ENCODE peak calls at places on chromosomes 16 and 17, in eight cellular contexts. One of them, this sample, is unnamed.

GRCh38 chr17:55652114-55652513 is 70.5 kb downstream of the TMEM100 start:
- DNase-seq in AG04449: no peak
- DNase-seq in RCC 7860: no peak
- DNase-seq in fibroblast of villous mesenchyme: no peak
- DNase-seq in T-helper 17 cell: no peak
- DNase-seq in dermis microvascular lymphatic vessel endothelial cell: no peak
- DNase-seq in left cardiac atrium: no peak
- DNase-seq in smooth muscle cell of the brain vasculature: no peak
- DNase-seq in this sample: no peak

GRCh38 chr17:81165246-81166032 is at the start of gene PVALEF:
- DNase-seq in AG04449: no peak
- DNase-seq in RCC 7860: no peak
- DNase-seq in fibroblast of villous mesenchyme: no peak
- DNase-seq in T-helper 17 cell: peak
- DNase-seq in dermis microvascular lymphatic vessel endothelial cell: no peak
- DNase-seq in left cardiac atrium: no peak
- DNase-seq in smooth muscle cell of the brain vasculature: no peak
- DNase-seq in this sample: no peak

GRCh38 chr16:27430923-27431484 is 29.0 kb downstream of the IL21R start:
- DNase-seq in AG04449: no peak
- DNase-seq in RCC 7860: no peak
- DNase-seq in fibroblast of villous mesenchyme: no peak
- DNase-seq in T-helper 17 cell: no peak
- DNase-seq in dermis microvascular lymphatic vessel endothelial cell: peak
- DNase-seq in left cardiac atrium: no peak
- DNase-seq in smooth muscle cell of the brain vasculature: no peak
- DNase-seq in this sample: no peak

GRCh38 chr17:50311483-50311882 is 34.4 kb upstream of the XYLT2 start:
- DNase-seq in AG04449: no peak
- DNase-seq in RCC 7860: no peak
- DNase-seq in fibroblast of villous mesenchyme: no peak
- DNase-seq in T-helper 17 cell: no peak
- DNase-seq in dermis microvascular lymphatic vessel endothelial cell: no peak
- DNase-seq in left cardiac atrium: no peak
- DNase-seq in smooth muscle cell of the brain vasculature: no peak
- DNase-seq in this sample: no peak

GRCh38 chr17:18235743-18236256 is 10.4 kb downstream of the LLGL1 start:
- DNase-seq in AG04449: no peak
- DNase-seq in RCC 7860: no peak
- DNase-seq in fibroblast of villous mesenchyme: peak
- DNase-seq in T-helper 17 cell: no peak
- DNase-seq in dermis microvascular lymphatic vessel endothelial cell: peak
- DNase-seq in left cardiac atrium: no peak
- DNase-seq in smooth muscle cell of the brain vasculature: no peak
- DNase-seq in this sample: peak

GRCh38 chr16:57166951-57167350 is 18.9 kb downstream of the PSME3IP1 start:
- DNase-seq in AG04449: no peak
- DNase-seq in RCC 7860: no peak
- DNase-seq in fibroblast of villous mesenchyme: peak
- DNase-seq in T-helper 17 cell: no peak
- DNase-seq in dermis microvascular lymphatic vessel endothelial cell: no peak
- DNase-seq in left cardiac atrium: no peak
- DNase-seq in smooth muscle cell of the brain vasculature: no peak
- DNase-seq in this sample: no peak

GRCh38 chr17:80695979-80696378 is 151.3 kb downstream of the RPTOR start:
- DNase-seq in AG04449: no peak
- DNase-seq in RCC 7860: no peak
- DNase-seq in fibroblast of villous mesenchyme: peak
- DNase-seq in T-helper 17 cell: no peak
- DNase-seq in dermis microvascular lymphatic vessel endothelial cell: peak
- DNase-seq in left cardiac atrium: no peak
- DNase-seq in smooth muscle cell of the brain vasculature: no peak
- DNase-seq in this sample: no peak

GRCh38 chr16:30551781-30552180 is 6.4 kb downstream of the ZNF764 start:
- DNase-seq in AG04449: no peak
- DNase-seq in RCC 7860: no peak
- DNase-seq in fibroblast of villous mesenchyme: no peak
- DNase-seq in T-helper 17 cell: peak
- DNase-seq in dermis microvascular lymphatic vessel endothelial cell: no peak
- DNase-seq in left cardiac atrium: no peak
- DNase-seq in smooth muscle cell of the brain vasculature: no peak
- DNase-seq in this sample: no peak

GRCh38 chr17:64055183-64056142 is 35.0 kb upstream of the ICAM2 start:
- DNase-seq in AG04449: no peak
- DNase-seq in RCC 7860: no peak
- DNase-seq in fibroblast of villous mesenchyme: no peak
- DNase-seq in T-helper 17 cell: no peak
- DNase-seq in dermis microvascular lymphatic vessel endothelial cell: no peak
- DNase-seq in left cardiac atrium: no peak
- DNase-seq in smooth muscle cell of the brain vasculature: no peak
- DNase-seq in this sample: no peak

GRCh38 chr17:1562178-1562643 is 381 bp downstream of the PITPNA start:
- DNase-seq in AG04449: no peak
- DNase-seq in RCC 7860: no peak
- DNase-seq in fibroblast of villous mesenchyme: peak
- DNase-seq in T-helper 17 cell: peak
- DNase-seq in dermis microvascular lymphatic vessel endothelial cell: peak
- DNase-seq in left cardiac atrium: peak
- DNase-seq in smooth muscle cell of the brain vasculature: no peak
- DNase-seq in this sample: no peak

GRCh38 chr16:35733971-35734702 is 2274.7 kb downstream of the TP53TG3F start:
- DNase-seq in AG04449: no peak
- DNase-seq in RCC 7860: no peak
- DNase-seq in fibroblast of villous mesenchyme: no peak
- DNase-seq in T-helper 17 cell: no peak
- DNase-seq in dermis microvascular lymphatic vessel endothelial cell: no peak
- DNase-seq in left cardiac atrium: no peak
- DNase-seq in smooth muscle cell of the brain vasculature: no peak
- DNase-seq in this sample: no peak

GRCh38 chr17:72417627-72418026 is 296.8 kb downstream of the SOX9 start:
- DNase-seq in AG04449: no peak
- DNase-seq in RCC 7860: no peak
- DNase-seq in fibroblast of villous mesenchyme: no peak
- DNase-seq in T-helper 17 cell: no peak
- DNase-seq in dermis microvascular lymphatic vessel endothelial cell: no peak
- DNase-seq in left cardiac atrium: no peak
- DNase-seq in smooth muscle cell of the brain vasculature: no peak
- DNase-seq in this sample: no peak

GRCh38 chr17:78396436-78397335 is 18.2 kb downstream of the PGS1 start:
- DNase-seq in AG04449: no peak
- DNase-seq in RCC 7860: no peak
- DNase-seq in fibroblast of villous mesenchyme: no peak
- DNase-seq in T-helper 17 cell: no peak
- DNase-seq in dermis microvascular lymphatic vessel endothelial cell: no peak
- DNase-seq in left cardiac atrium: peak
- DNase-seq in smooth muscle cell of the brain vasculature: no peak
- DNase-seq in this sample: no peak

GRCh38 chr17:4480929-4481898 is 17.5 kb upstream of the SPNS2 start:
- DNase-seq in AG04449: no peak
- DNase-seq in RCC 7860: no peak
- DNase-seq in fibroblast of villous mesenchyme: no peak
- DNase-seq in T-helper 17 cell: no peak
- DNase-seq in dermis microvascular lymphatic vessel endothelial cell: no peak
- DNase-seq in left cardiac atrium: peak
- DNase-seq in smooth muscle cell of the brain vasculature: no peak
- DNase-seq in this sample: no peak

This sample was measured in HT1080.